ENCODE peak calls at places on chromosomes 11 and 22, in six cellular contexts. One of them, this sample, is unnamed.

GRCh38 chr11:90803366-90803765 is 580.5 kb upstream of the CHORDC1 start:
- DNase-seq in effector memory CD4-positive, alpha-beta T cell: no peak
- DNase-seq in thoracic aorta: no peak
- DNase-seq in Panc1: no peak
- DNase-seq in heart left ventricle: no peak
- DNase-seq in neural progenitor cell: no peak
- DNase-seq in this sample: no peak

GRCh38 chr11:612201-612960 is 3.4 kb downstream of the IRF7 start:
- DNase-seq in effector memory CD4-positive, alpha-beta T cell: no peak
- DNase-seq in thoracic aorta: no peak
- DNase-seq in Panc1: no peak
- DNase-seq in heart left ventricle: no peak
- DNase-seq in neural progenitor cell: peak
- DNase-seq in this sample: peak

GRCh38 chr22:34998921-34999320 is 67.0 kb upstream of the ISX start:
- DNase-seq in effector memory CD4-positive, alpha-beta T cell: no peak
- DNase-seq in thoracic aorta: no peak
- DNase-seq in Panc1: no peak
- DNase-seq in heart left ventricle: no peak
- DNase-seq in neural progenitor cell: no peak
- DNase-seq in this sample: no peak

GRCh38 chr22:21796863-21797262 is 61.3 kb upstream of the YPEL1 start:
- DNase-seq in effector memory CD4-positive, alpha-beta T cell: no peak
- DNase-seq in thoracic aorta: no peak
- DNase-seq in Panc1: no peak
- DNase-seq in heart left ventricle: peak
- DNase-seq in neural progenitor cell: no peak
- DNase-seq in this sample: peak

GRCh38 chr11:14499178-14499559 is 442 bp downstream of the COPB1 start:
- DNase-seq in effector memory CD4-positive, alpha-beta T cell: no peak
- DNase-seq in thoracic aorta: no peak
- DNase-seq in Panc1: no peak
- DNase-seq in heart left ventricle: peak
- DNase-seq in neural progenitor cell: peak
- DNase-seq in this sample: peak

GRCh38 chr11:235180-235997 is 753 bp downstream of the SIRT3 start:
- DNase-seq in effector memory CD4-positive, alpha-beta T cell: no peak
- DNase-seq in thoracic aorta: no peak
- DNase-seq in Panc1: no peak
- DNase-seq in heart left ventricle: no peak
- DNase-seq in neural progenitor cell: no peak
- DNase-seq in this sample: no peak

GRCh38 chr22:21020802-21021429 is 6.0 kb downstream of the P2RX6 start:
- DNase-seq in effector memory CD4-positive, alpha-beta T cell: no peak
- DNase-seq in thoracic aorta: no peak
- DNase-seq in Panc1: no peak
- DNase-seq in heart left ventricle: no peak
- DNase-seq in neural progenitor cell: peak
- DNase-seq in this sample: no peak

GRCh38 chr22:38290347-38290746 is 17.5 kb upstream of the TMEM184B start:
- DNase-seq in effector memory CD4-positive, alpha-beta T cell: no peak
- DNase-seq in thoracic aorta: no peak
- DNase-seq in Panc1: no peak
- DNase-seq in heart left ventricle: no peak
- DNase-seq in neural progenitor cell: no peak
- DNase-seq in this sample: no peak

GRCh38 chr11:129264114-129264513 is 72.0 kb upstream of the ARHGAP32 start:
- DNase-seq in effector memory CD4-positive, alpha-beta T cell: no peak
- DNase-seq in thoracic aorta: no peak
- DNase-seq in Panc1: no peak
- DNase-seq in heart left ventricle: no peak
- DNase-seq in neural progenitor cell: no peak
- DNase-seq in this sample: no peak

GRCh38 chr11:57379732-57380131 is 1.2 kb downstream of the PRG3 start:
- DNase-seq in effector memory CD4-positive, alpha-beta T cell: no peak
- DNase-seq in thoracic aorta: no peak
- DNase-seq in Panc1: no peak
- DNase-seq in heart left ventricle: no peak
- DNase-seq in neural progenitor cell: peak
- DNase-seq in this sample: no peak

GRCh38 chr11:57312511-57313021 is 12.2 kb downstream of the TNKS1BP1 start:
- DNase-seq in effector memory CD4-positive, alpha-beta T cell: no peak
- DNase-seq in thoracic aorta: no peak
- DNase-seq in Panc1: no peak
- DNase-seq in heart left ventricle: no peak
- DNase-seq in neural progenitor cell: no peak
- DNase-seq in this sample: no peak

GRCh38 chr11:21427750-21428149 is 758.4 kb downstream of the NELL1 start:
- DNase-seq in effector memory CD4-positive, alpha-beta T cell: no peak
- DNase-seq in thoracic aorta: no peak
- DNase-seq in Panc1: no peak
- DNase-seq in heart left ventricle: no peak
- DNase-seq in neural progenitor cell: no peak
- DNase-seq in this sample: no peak

GRCh38 chr22:38858492-38858891 is 13.5 kb downstream of the CBX6 start:
- DNase-seq in effector memory CD4-positive, alpha-beta T cell: no peak
- DNase-seq in thoracic aorta: no peak
- DNase-seq in Panc1: no peak
- DNase-seq in heart left ventricle: no peak
- DNase-seq in neural progenitor cell: peak
- DNase-seq in this sample: no peak

GRCh38 chr11:88384678-88385015 is 47.1 kb upstream of the CTSC start:
- DNase-seq in effector memory CD4-positive, alpha-beta T cell: no peak
- DNase-seq in thoracic aorta: no peak
- DNase-seq in Panc1: no peak
- DNase-seq in heart left ventricle: no peak
- DNase-seq in neural progenitor cell: peak
- DNase-seq in this sample: no peak

GRCh38 chr11:57327721-57328120 is 3.0 kb upstream of the TNKS1BP1 start:
- DNase-seq in effector memory CD4-positive, alpha-beta T cell: no peak
- DNase-seq in thoracic aorta: no peak
- DNase-seq in Panc1: no peak
- DNase-seq in heart left ventricle: no peak
- DNase-seq in neural progenitor cell: no peak
- DNase-seq in this sample: no peak

GRCh38 chr22:25987948-25988347 is 181.3 kb upstream of the SEZ6L start:
- DNase-seq in effector memory CD4-positive, alpha-beta T cell: no peak
- DNase-seq in thoracic aorta: no peak
- DNase-seq in Panc1: no peak
- DNase-seq in heart left ventricle: no peak
- DNase-seq in neural progenitor cell: no peak
- DNase-seq in this sample: no peak

GRCh38 chr11:64918056-64918455 is 1.0 kb upstream of the ATG2A start:
- DNase-seq in effector memory CD4-positive, alpha-beta T cell: no peak
- DNase-seq in thoracic aorta: no peak
- DNase-seq in Panc1: no peak
- DNase-seq in heart left ventricle: no peak
- DNase-seq in neural progenitor cell: peak
- DNase-seq in this sample: no peak

GRCh38 chr11:112382561-112382960 is 121.9 kb upstream of the PLET1 start:
- DNase-seq in effector memory CD4-positive, alpha-beta T cell: no peak
- DNase-seq in thoracic aorta: no peak
- DNase-seq in Panc1: no peak
- DNase-seq in heart left ventricle: no peak
- DNase-seq in neural progenitor cell: no peak
- DNase-seq in this sample: no peak

GRCh38 chr11:35618497-35619029 is 303 bp downstream of the FJX1 start:
- DNase-seq in effector memory CD4-positive, alpha-beta T cell: no peak
- DNase-seq in thoracic aorta: no peak
- DNase-seq in Panc1: no peak
- DNase-seq in heart left ventricle: peak
- DNase-seq in neural progenitor cell: peak
- DNase-seq in this sample: no peak

GRCh38 chr22:37162221-37163095 is 12.7 kb upstream of the IL2RB start:
- DNase-seq in effector memory CD4-positive, alpha-beta T cell: peak
- DNase-seq in thoracic aorta: no peak
- DNase-seq in Panc1: no peak
- DNase-seq in heart left ventricle: no peak
- DNase-seq in neural progenitor cell: no peak
- DNase-seq in this sample: no peak

GRCh38 chr11:121721961-121722360 is 269.2 kb upstream of the SORL1-AS1 start:
- DNase-seq in effector memory CD4-positive, alpha-beta T cell: no peak
- DNase-seq in thoracic aorta: no peak
- DNase-seq in Panc1: no peak
- DNase-seq in heart left ventricle: no peak
- DNase-seq in neural progenitor cell: no peak
- DNase-seq in this sample: no peak

GRCh38 chr22:16955081-16955480 is 52.9 kb downstream of the GAB4 start:
- DNase-seq in effector memory CD4-positive, alpha-beta T cell: no peak
- DNase-seq in thoracic aorta: no peak
- DNase-seq in Panc1: no peak
- DNase-seq in heart left ventricle: no peak
- DNase-seq in neural progenitor cell: no peak
- DNase-seq in this sample: no peak

GRCh38 chr11:47854667-47855066 is 6.5 kb upstream of the NUP160 start:
- DNase-seq in effector memory CD4-positive, alpha-beta T cell: no peak
- DNase-seq in thoracic aorta: no peak
- DNase-seq in Panc1: no peak
- DNase-seq in heart left ventricle: no peak
- DNase-seq in neural progenitor cell: no peak
- DNase-seq in this sample: no peak

GRCh38 chr11:47857485-47858168 is 9.5 kb upstream of the NUP160 start:
- DNase-seq in effector memory CD4-positive, alpha-beta T cell: no peak
- DNase-seq in thoracic aorta: no peak
- DNase-seq in Panc1: no peak
- DNase-seq in heart left ventricle: no peak
- DNase-seq in neural progenitor cell: no peak
- DNase-seq in this sample: no peak

GRCh38 chr11:47856186-47856585 is 8.0 kb upstream of the NUP160 start:
- DNase-seq in effector memory CD4-positive, alpha-beta T cell: no peak
- DNase-seq in thoracic aorta: no peak
- DNase-seq in Panc1: no peak
- DNase-seq in heart left ventricle: no peak
- DNase-seq in neural progenitor cell: no peak
- DNase-seq in this sample: no peak

GRCh38 chr11:47860526-47860925 is 12.4 kb upstream of the NUP160 start:
- DNase-seq in effector memory CD4-positive, alpha-beta T cell: no peak
- DNase-seq in thoracic aorta: no peak
- DNase-seq in Panc1: no peak
- DNase-seq in heart left ventricle: no peak
- DNase-seq in neural progenitor cell: no peak
- DNase-seq in this sample: no peak

GRCh38 chr11:47858169-47858543 is 10.0 kb upstream of the NUP160 start:
- DNase-seq in effector memory CD4-positive, alpha-beta T cell: no peak
- DNase-seq in thoracic aorta: no peak
- DNase-seq in Panc1: peak
- DNase-seq in heart left ventricle: no peak
- DNase-seq in neural progenitor cell: no peak
- DNase-seq in this sample: no peak
- H3K27ac ChIP-seq in effector memory CD4-positive, alpha-beta T cell: no peak
- H3K27ac ChIP-seq in thoracic aorta: no peak
- H3K27ac ChIP-seq in Panc1: peak
- H3K27ac ChIP-seq in heart left ventricle: no peak
- H3K27ac ChIP-seq in neural progenitor cell: no peak
- H3K27ac ChIP-seq in this sample: no peak

GRCh38 chr22:42752912-42753311 is 32.2 kb upstream of the A4GALT start:
- DNase-seq in effector memory CD4-positive, alpha-beta T cell: no peak
- DNase-seq in thoracic aorta: no peak
- DNase-seq in Panc1: no peak
- DNase-seq in heart left ventricle: no peak
- DNase-seq in neural progenitor cell: no peak
- DNase-seq in this sample: no peak

GRCh38 chr22:42758929-42759629 is 38.4 kb upstream of the A4GALT start:
- DNase-seq in effector memory CD4-positive, alpha-beta T cell: no peak
- DNase-seq in thoracic aorta: no peak
- DNase-seq in Panc1: no peak
- DNase-seq in heart left ventricle: no peak
- DNase-seq in neural progenitor cell: peak
- DNase-seq in this sample: no peak

GRCh38 chr22:42752230-42752746 is 31.6 kb upstream of the A4GALT start:
- DNase-seq in effector memory CD4-positive, alpha-beta T cell: no peak
- DNase-seq in thoracic aorta: no peak
- DNase-seq in Panc1: no peak
- DNase-seq in heart left ventricle: no peak
- DNase-seq in neural progenitor cell: peak
- DNase-seq in this sample: no peak

GRCh38 chr22:42757475-42757874 is 36.8 kb upstream of the A4GALT start:
- DNase-seq in effector memory CD4-positive, alpha-beta T cell: no peak
- DNase-seq in thoracic aorta: no peak
- DNase-seq in Panc1: no peak
- DNase-seq in heart left ventricle: no peak
- DNase-seq in neural progenitor cell: peak
- DNase-seq in this sample: no peak

GRCh38 chr22:42754658-42755057 is 34.0 kb upstream of the A4GALT start:
- DNase-seq in effector memory CD4-positive, alpha-beta T cell: no peak
- DNase-seq in thoracic aorta: no peak
- DNase-seq in Panc1: no peak
- DNase-seq in heart left ventricle: no peak
- DNase-seq in neural progenitor cell: no peak
- DNase-seq in this sample: no peak
- H3K27ac ChIP-seq in effector memory CD4-positive, alpha-beta T cell: no peak
- H3K27ac ChIP-seq in thoracic aorta: no peak
- H3K27ac ChIP-seq in Panc1: no peak
- H3K27ac ChIP-seq in heart left ventricle: no peak
- H3K27ac ChIP-seq in neural progenitor cell: no peak
- H3K27ac ChIP-seq in this sample: no peak

DNA sequence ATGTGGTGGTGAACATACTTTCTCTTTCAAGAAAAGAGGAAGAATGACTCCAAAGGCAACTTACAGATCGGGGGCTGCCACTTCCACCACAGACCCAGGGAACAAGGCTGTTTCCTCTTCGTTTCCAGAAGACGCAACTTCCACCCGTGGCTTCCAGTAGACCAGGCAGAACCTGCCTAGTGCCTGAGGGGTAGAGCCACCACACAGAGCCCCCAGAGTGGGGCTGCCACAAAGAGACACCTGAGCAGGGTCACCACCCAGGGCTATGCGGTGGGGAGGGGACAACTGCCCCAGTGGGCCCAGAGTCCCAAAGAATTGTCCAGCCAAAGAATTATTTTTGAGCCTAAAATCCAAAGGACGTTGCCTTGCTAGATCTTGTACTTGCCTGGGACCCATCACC is 16.7 kb upstream of the PHF21B start:
- DNase-seq in effector memory CD4-positive, alpha-beta T cell: no peak
- DNase-seq in thoracic aorta: no peak
- DNase-seq in Panc1: no peak
- DNase-seq in heart left ventricle: no peak
- DNase-seq in neural progenitor cell: no peak
- DNase-seq in this sample: no peak
- H3K27ac ChIP-seq in effector memory CD4-positive, alpha-beta T cell: no peak
- H3K27ac ChIP-seq in thoracic aorta: no peak
- H3K27ac ChIP-seq in Panc1: no peak
- H3K27ac ChIP-seq in heart left ventricle: no peak
- H3K27ac ChIP-seq in neural progenitor cell: no peak
- H3K27ac ChIP-seq in this sample: no peak

DNA sequence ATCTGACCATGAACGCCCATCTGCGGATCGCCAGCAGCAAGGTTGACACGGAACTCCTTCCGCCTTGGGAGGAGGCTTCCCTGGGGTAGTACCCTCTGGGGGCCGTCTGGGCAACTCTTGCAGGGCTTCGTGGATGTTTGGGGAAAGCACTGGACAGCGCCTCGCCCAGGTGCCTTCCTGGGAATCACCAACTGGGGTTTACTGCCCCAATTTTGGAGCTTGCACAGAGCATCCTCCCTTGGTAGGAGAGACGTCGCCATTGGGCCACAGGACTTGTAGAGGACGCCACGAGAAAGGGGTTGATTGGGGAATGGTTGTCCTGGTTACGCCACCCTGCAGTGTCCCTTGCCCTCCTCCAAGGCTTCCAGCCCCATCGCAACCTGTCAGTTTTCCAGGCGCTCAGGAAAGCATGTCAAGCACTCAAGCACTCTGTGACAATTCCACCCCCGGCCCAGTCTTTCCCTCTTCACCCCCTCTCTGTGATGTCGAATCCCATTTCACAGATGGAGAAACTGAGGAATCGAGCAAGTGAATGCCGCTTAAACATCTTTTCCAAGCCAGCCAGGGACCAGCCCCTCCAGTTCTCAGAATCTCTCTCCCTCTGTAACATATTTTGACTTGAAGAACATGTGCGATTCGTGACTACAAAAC is 893 bp upstream of the PRDM11 start:
- DNase-seq in effector memory CD4-positive, alpha-beta T cell: no peak
- DNase-seq in thoracic aorta: no peak
- DNase-seq in Panc1: no peak
- DNase-seq in heart left ventricle: no peak
- DNase-seq in neural progenitor cell: peak
- DNase-seq in this sample: no peak
- H3K27ac ChIP-seq in effector memory CD4-positive, alpha-beta T cell: peak
- H3K27ac ChIP-seq in thoracic aorta: peak
- H3K27ac ChIP-seq in Panc1: no peak
- H3K27ac ChIP-seq in heart left ventricle: peak
- H3K27ac ChIP-seq in neural progenitor cell: no peak
- H3K27ac ChIP-seq in this sample: peak

This sample was measured in gastrocnemius medialis.